ENCODE peak calls at places on chromosome 9, in four cellular contexts. One of them, this sample, is unnamed.
A peak's percentile ranks its signal among the peaks of the same experiment; 100 is the strongest.

GRCh38 chr9:92188969-92189781 is 74.0 kb upstream of the SPTLC1 start:
- DNase-seq in RWPE1: no peak
- DNase-seq in AG08396: peak; percentile 31
- DNase-seq in endodermal cell: no peak
- DNase-seq in this sample: no peak

GRCh38 chr9:74951725-74952151 is 974 bp downstream of the C9orf40 start:
- DNase-seq in RWPE1: peak; percentile 32
- DNase-seq in AG08396: peak; percentile 51
- DNase-seq in endodermal cell: peak; percentile 78
- DNase-seq in this sample: peak; percentile 52

GRCh38 chr9:73042155-73042554 is 89.3 kb upstream of the ALDH1A1 start:
- DNase-seq in RWPE1: peak; percentile 18
- DNase-seq in AG08396: peak; percentile 16
- DNase-seq in endodermal cell: no peak
- DNase-seq in this sample: no peak

GRCh38 chr9:127904518-127904887 is 5.1 kb upstream of the ST6GALNAC6 start:
- DNase-seq in RWPE1: no peak
- DNase-seq in AG08396: no peak
- DNase-seq in endodermal cell: peak; percentile 69
- DNase-seq in this sample: no peak

GRCh38 chr9:83965350-83966208 is 14.4 kb downstream of the HNRNPK start:
- DNase-seq in RWPE1: no peak
- DNase-seq in AG08396: no peak
- DNase-seq in endodermal cell: peak; percentile 69
- DNase-seq in this sample: no peak

GRCh38 chr9:106885451-106885850 is 22.5 kb downstream of the ZNF462 start:
- DNase-seq in RWPE1: peak; percentile 68
- DNase-seq in AG08396: peak; percentile 82
- DNase-seq in endodermal cell: no peak
- DNase-seq in this sample: no peak

GRCh38 chr9:90546200-90546599 is 96.4 kb downstream of the DIRAS2 start:
- DNase-seq in RWPE1: peak; percentile 80
- DNase-seq in AG08396: no peak
- DNase-seq in endodermal cell: no peak
- DNase-seq in this sample: peak; percentile 48

GRCh38 chr9:130030821-130031481 is 12.0 kb downstream of the FNBP1 start:
- DNase-seq in RWPE1: no peak
- DNase-seq in AG08396: no peak
- DNase-seq in endodermal cell: no peak
- DNase-seq in this sample: no peak

GRCh38 chr9:127915325-127915752 is 1.5 kb downstream of the ST6GALNAC4 start:
- DNase-seq in RWPE1: no peak
- DNase-seq in AG08396: no peak
- DNase-seq in endodermal cell: no peak
- DNase-seq in this sample: no peak

GRCh38 chr9:92728831-92729734 is 35.5 kb downstream of the BICD2 start:
- DNase-seq in RWPE1: no peak
- DNase-seq in AG08396: peak; percentile 63
- DNase-seq in endodermal cell: peak; percentile 67
- DNase-seq in this sample: no peak

GRCh38 chr9:127644428-127644827 is 32.4 kb downstream of the STXBP1 start:
- DNase-seq in RWPE1: no peak
- DNase-seq in AG08396: no peak
- DNase-seq in endodermal cell: no peak
- DNase-seq in this sample: no peak

GRCh38 chr9:1880038-1880565 is 135.0 kb upstream of the SMARCA2 start:
- DNase-seq in RWPE1: no peak
- DNase-seq in AG08396: no peak
- DNase-seq in endodermal cell: no peak
- DNase-seq in this sample: no peak

GRCh38 chr9:72315089-72315509 is 49.9 kb downstream of the ZFAND5 start:
- DNase-seq in RWPE1: no peak
- DNase-seq in AG08396: peak; percentile 50
- DNase-seq in endodermal cell: peak; percentile 60
- DNase-seq in this sample: peak; percentile 77

GRCh38 chr9:132752877-132753592 is 82.8 kb downstream of the GTF3C4 start:
- DNase-seq in RWPE1: no peak
- DNase-seq in AG08396: no peak
- DNase-seq in endodermal cell: peak; percentile 66
- DNase-seq in this sample: no peak

GRCh38 chr9:128107971-128108783 is 19.4 kb downstream of the PTGES2 start:
- DNase-seq in RWPE1: no peak
- DNase-seq in AG08396: no peak
- DNase-seq in endodermal cell: no peak
- DNase-seq in this sample: no peak

GRCh38 chr9:134455951-134456739 is 129.9 kb downstream of the RXRA start:
- DNase-seq in RWPE1: peak; percentile 85
- DNase-seq in AG08396: peak; percentile 94
- DNase-seq in endodermal cell: no peak
- DNase-seq in this sample: no peak

GRCh38 chr9:87035868-87036267 is 88.6 kb upstream of the GAS1 start:
- DNase-seq in RWPE1: no peak
- DNase-seq in AG08396: no peak
- DNase-seq in endodermal cell: no peak
- DNase-seq in this sample: no peak

GRCh38 chr9:111287127-111287526 is 42.9 kb downstream of the OR2K2 start:
- DNase-seq in RWPE1: peak; percentile 44
- DNase-seq in AG08396: peak; percentile 77
- DNase-seq in endodermal cell: peak; percentile 58
- DNase-seq in this sample: peak; percentile 15

GRCh38 chr9:122075135-122076030 is 17.7 kb downstream of the TTLL11 start:
- DNase-seq in RWPE1: no peak
- DNase-seq in AG08396: peak; percentile 33
- DNase-seq in endodermal cell: no peak
- DNase-seq in this sample: no peak

GRCh38 chr9:21081999-21082398 is 4.3 kb upstream of the IFNB1 start:
- DNase-seq in RWPE1: no peak
- DNase-seq in AG08396: no peak
- DNase-seq in endodermal cell: no peak
- DNase-seq in this sample: no peak

GRCh38 chr9:92608221-92609141 is 61.5 kb downstream of the IPPK start:
- DNase-seq in RWPE1: no peak
- DNase-seq in AG08396: no peak
- DNase-seq in endodermal cell: no peak
- DNase-seq in this sample: no peak

GRCh38 chr9:74824654-74825053 is 63.1 kb downstream of the TRPM6 start:
- DNase-seq in RWPE1: no peak
- DNase-seq in AG08396: no peak
- DNase-seq in endodermal cell: no peak
- DNase-seq in this sample: peak; percentile 51

GRCh38 chr9:111198936-111199335 is 131.1 kb downstream of the OR2K2 start:
- DNase-seq in RWPE1: no peak
- DNase-seq in AG08396: no peak
- DNase-seq in endodermal cell: no peak
- DNase-seq in this sample: no peak

GRCh38 chr9:110255064-110255416 is 1.3 kb downstream of the TXN start:
- DNase-seq in RWPE1: no peak
- DNase-seq in AG08396: no peak
- DNase-seq in endodermal cell: peak; percentile 62
- DNase-seq in this sample: no peak

GRCh38 chr9:129888809-129889460 is 53.7 kb downstream of the USP20 start:
- DNase-seq in RWPE1: no peak
- DNase-seq in AG08396: no peak
- DNase-seq in endodermal cell: peak; percentile 43
- DNase-seq in this sample: no peak

GRCh38 chr9:10534863-10535262 is 77.9 kb downstream of the PTPRD start:
- DNase-seq in RWPE1: no peak
- DNase-seq in AG08396: no peak
- DNase-seq in endodermal cell: no peak
- DNase-seq in this sample: no peak

GRCh38 chr9:78298046-78298511 is 1.2 kb downstream of the PSAT1 start:
- DNase-seq in RWPE1: peak; percentile 51
- DNase-seq in AG08396: peak; percentile 28
- DNase-seq in endodermal cell: peak; percentile 73
- DNase-seq in this sample: no peak

GRCh38 chr9:20508242-20508641 is 114.1 kb downstream of the MLLT3 start:
- DNase-seq in RWPE1: no peak
- DNase-seq in AG08396: no peak
- DNase-seq in endodermal cell: no peak
- DNase-seq in this sample: no peak

GRCh38 chr9:108836771-108837170 is 19.0 kb downstream of the ACTL7B start:
- DNase-seq in RWPE1: peak; percentile 89
- DNase-seq in AG08396: no peak
- DNase-seq in endodermal cell: no peak
- DNase-seq in this sample: no peak

This sample was measured in LoVo.